ENCODE peak calls at places on chromosome 17, in eight cellular contexts. O is NCI-H2029 treated with DMSO at 0.1 percent for 48 hours, Y is NAMALWA, C is amygdala, S is iPS-NIHi11, Z is GM12891, W is GM03348, V is HCT116. U is an unnamed sample.
A peak's percentile ranks its signal among the peaks of the same experiment; 100 is the strongest.

GRCh38 chr17:36934759-36935630 is 2.3 kb upstream of the LHX1 start:
- DNase-seq in W (no peak), Y (no peak), C (no peak), V (no peak), O (no peak), Z (no peak), S (peak; percentile 71), U (peak; percentile 69)

GRCh38 chr17:74584307-74584706 is 7.8 kb downstream of the CD300LD start:
- DNase-seq in S (no peak), Z (no peak), V (no peak), C (no peak), W (no peak), O (no peak), Y (no peak), U (no peak)

GRCh38 chr17:76237859-76238313 is 2.4 kb downstream of the RNF157 start:
- DNase-seq in V (no peak), W (no peak), S (no peak), C (no peak), Y (no peak), Z (no peak), O (no peak), U (no peak)

GRCh38 chr17:38338053-38338452 is 5.7 kb downstream of the GPR179 start:
- DNase-seq in O (no peak), Y (no peak), C (no peak), S (no peak), Z (no peak), W (no peak), V (no peak), U (no peak)

GRCh38 chr17:57880086-57880456 is 30.2 kb upstream of the MRPS23 start:
- DNase-seq in S (no peak), V (no peak), Y (no peak), W (no peak), Z (no peak), C (no peak), O (no peak), U (no peak)

GRCh38 chr17:15469260-15469659 is 1.8 kb upstream of the CDRT4 start:
- DNase-seq in Y (no peak), V (no peak), O (no peak), C (no peak), S (no peak), W (no peak), Z (no peak), U (no peak)

GRCh38 chr17:28133562-28133970 is 91.1 kb downstream of the NLK start:
- DNase-seq in W (peak; percentile 39), C (no peak), Z (no peak), O (no peak), S (no peak), V (no peak), Y (no peak), U (no peak)

GRCh38 chr17:67157732-67158639 is 87.0 kb downstream of the HELZ start:
- DNase-seq in C (no peak), V (peak; percentile 10), W (peak; percentile 36), O (no peak), S (peak; percentile 21), Y (peak; percentile 37), Z (no peak), U (no peak)

GRCh38 chr17:32971171-32971570 is 20.5 kb upstream of the SPACA3 start:
- DNase-seq in Z (no peak), W (no peak), V (no peak), S (no peak), O (no peak), C (no peak), Y (no peak), U (no peak)

GRCh38 chr17:74386397-74386796 is 19.1 kb downstream of the GPR142 start:
- DNase-seq in Z (no peak), Y (no peak), S (no peak), V (no peak), W (no peak), O (no peak), C (no peak), U (no peak)

GRCh38 chr17:68440526-68440925 is 16.8 kb downstream of the WIPI1 start:
- DNase-seq in W (no peak), C (no peak), S (no peak), Y (no peak), O (no peak), V (no peak), Z (no peak), U (no peak)

GRCh38 chr17:64236827-64237403 is 26.1 kb downstream of the TEX2 start:
- DNase-seq in S (peak; percentile 46), Y (peak; percentile 44), O (no peak), C (no peak), V (peak; percentile 12), Z (no peak), W (no peak), U (no peak)

GRCh38 chr17:75498726-75499213 is 16.6 kb downstream of the CASKIN2 start:
- DNase-seq in V (no peak), Z (no peak), S (peak; percentile 73), C (no peak), O (no peak), W (no peak), Y (no peak), U (no peak)

GRCh38 chr17:31843382-31843780 is 15.7 kb downstream of the COPRS start:
- DNase-seq in W (no peak), Y (no peak), Z (no peak), O (no peak), S (no peak), V (no peak), C (no peak), U (no peak)

GRCh38 chr17:72792771-72793170 is 299.7 kb downstream of the SLC39A11 start:
- DNase-seq in V (no peak), S (no peak), C (no peak), Z (no peak), W (no peak), O (no peak), Y (no peak), U (no peak)

GRCh38 chr17:6269474-6269873 is 165.4 kb downstream of the AIPL1 start:
- DNase-seq in V (peak; percentile 6), C (no peak), Y (peak; percentile 17), O (no peak), S (peak; percentile 81), W (peak; percentile 34), Z (peak; percentile 35), U (peak; percentile 90)

GRCh38 chr17:2025622-2026309 is 632 bp upstream of the RTN4RL1 start:
- DNase-seq in W (peak; percentile 89), O (no peak), S (peak; percentile 53), Z (no peak), C (peak; percentile 50), Y (no peak), V (no peak), U (peak; percentile 79)

GRCh38 chr17:64772845-64773299 is 110.8 kb upstream of the SMURF2 start:
- DNase-seq in Z (no peak), Y (no peak), W (no peak), O (no peak), C (no peak), V (no peak), S (no peak), U (no peak)

GRCh38 chr17:80615311-80615710 is 70.7 kb downstream of the RPTOR start:
- DNase-seq in W (no peak), V (no peak), C (no peak), O (no peak), Z (no peak), Y (no peak), S (no peak), U (no peak)

GRCh38 chr17:19979917-19980770 is 2.5 kb upstream of the AKAP10 start:
- DNase-seq in V (no peak), Y (no peak), O (no peak), C (no peak), W (no peak), S (no peak), Z (no peak), U (no peak)

GRCh38 chr17:1965556-1966273 is 59.4 kb downstream of the RTN4RL1 start:
- DNase-seq in C (no peak), V (no peak), Y (no peak), S (no peak), O (no peak), Z (no peak), W (peak; percentile 64), U (peak; percentile 55)

GRCh38 chr17:44591223-44591622 is 33.9 kb downstream of the FZD2 start:
- DNase-seq in C (no peak), W (no peak), Y (no peak), O (no peak), Z (no peak), S (no peak), V (no peak), U (no peak)

GRCh38 chr17:73119631-73120030 is 27.1 kb upstream of the SLC39A11 start:
- DNase-seq in Y (no peak), C (no peak), V (no peak), S (no peak), O (no peak), W (no peak), Z (no peak), U (no peak)

GRCh38 chr17:68424861-68425260 is 32.4 kb downstream of the WIPI1 start:
- DNase-seq in Z (no peak), C (no peak), V (no peak), S (peak; percentile 46), O (peak; percentile 36), W (no peak), Y (no peak), U (no peak)

GRCh38 chr17:19377602-19378415 is 489 bp upstream of the MAPK7 start:
- DNase-seq in C (peak; percentile 99), O (peak; percentile 86), S (peak; percentile 99), W (peak; percentile 99), Y (peak; percentile 94), Z (peak; percentile 100), V (peak; percentile 96), U (peak; percentile 97)

GRCh38 chr17:57604771-57605733 is 140.0 kb downstream of the CCDC182 start:
- DNase-seq in V (no peak), Z (peak; percentile 46), W (peak; percentile 57), S (no peak), Y (peak; percentile 96), O (peak; percentile 51), C (peak; percentile 58), U (peak; percentile 20)

GRCh38 chr17:9115446-9116265 is 94.3 kb downstream of the NTN1 start:
- DNase-seq in Y (no peak), C (peak; percentile 42), V (no peak), Z (no peak), W (peak; percentile 84), O (no peak), S (peak; percentile 75), U (peak; percentile 72)

GRCh38 chr17:32742686-32743538 is 134.0 kb downstream of the MYO1D start:
- DNase-seq in W (no peak), Y (no peak), Z (no peak), S (no peak), O (no peak), V (no peak), C (no peak), U (no peak)

GRCh38 chr17:79942591-79943353 is 92.9 kb downstream of the TBC1D16 start:
- DNase-seq in V (no peak), Y (no peak), W (no peak), Z (no peak), S (no peak), O (no peak), C (no peak), U (peak; percentile 3)

GRCh38 chr17:57484826-57485565 is 228.7 kb downstream of the MSI2 start:
- DNase-seq in V (no peak), C (no peak), S (no peak), Z (no peak), Y (no peak), O (no peak), W (no peak), U (no peak)

GRCh38 chr17:57773557-57773956 is 28.5 kb upstream of the CCDC182 start:
- DNase-seq in O (no peak), Y (no peak), W (no peak), V (no peak), S (no peak), C (no peak), Z (no peak), U (no peak)

GRCh38 chr17:444879-445454 is 92.4 kb upstream of the RPH3AL start:
- DNase-seq in Y (no peak), W (no peak), O (no peak), S (no peak), Z (no peak), C (no peak), V (no peak), U (no peak)

U was measured in nephron progenitor cell.